ENCODE peak calls at places on chromosome 11, in four cellular contexts. Z, K, W and M are unnamed samples.

GRCh38 chr11:15845261-15845660 is 511.1 kb downstream of the SOX6 start:
- DNase-seq in Z (no peak), K (no peak), W (no peak), M (no peak)

GRCh38 chr11:118996926-118997626 is 862 bp upstream of the CENATAC start:
- DNase-seq in Z (no peak), K (peak), W (no peak), M (peak)

GRCh38 chr11:130042093-130042591 is 27.6 kb upstream of the APLP2 start:
- DNase-seq in Z (peak), K (peak), W (no peak), M (peak)

GRCh38 chr11:116537121-116537520 is 235.7 kb downstream of the BUD13 start:
- DNase-seq in Z (no peak), K (no peak), W (no peak), M (no peak)

GRCh38 chr11:127926721-127927120 is 660.6 kb downstream of the ETS1 start:
- DNase-seq in Z (no peak), K (no peak), W (no peak), M (no peak)

GRCh38 chr11:122192634-122193245 is 76.7 kb upstream of the BLID start:
- DNase-seq in Z (peak), K (peak), W (no peak), M (no peak)

GRCh38 chr11:63945482-63946163 is 6.8 kb downstream of the NAA40 start:
- DNase-seq in Z (peak), K (peak), W (peak), M (peak)

GRCh38 chr11:10387209-10388083 is 67.6 kb upstream of the AMPD3 start:
- DNase-seq in Z (peak), K (peak), W (peak), M (no peak)

GRCh38 chr11:128697645-128698174 is 3.8 kb downstream of the FLI1 start:
- DNase-seq in Z (no peak), K (no peak), W (no peak), M (no peak)

GRCh38 chr11:111814567-111814966 is 48.4 kb upstream of the PPP2R1B start:
- DNase-seq in Z (peak), K (peak), W (no peak), M (no peak)

GRCh38 chr11:35200811-35201341 is 61.9 kb downstream of the CD44 start:
- DNase-seq in Z (no peak), K (no peak), W (no peak), M (no peak)

GRCh38 chr11:92324890-92325289 is 100.3 kb downstream of the FAT3 start:
- DNase-seq in Z (no peak), K (no peak), W (no peak), M (peak)

GRCh38 chr11:113971506-113972195 is 3.3 kb upstream of the HTR3A start:
- DNase-seq in Z (no peak), K (no peak), W (no peak), M (no peak)

GRCh38 chr11:110778351-110778750 is 66.1 kb upstream of the ARHGAP20 start:
- DNase-seq in Z (no peak), K (no peak), W (no peak), M (no peak)

GRCh38 chr11:128840137-128840536 is 27.0 kb downstream of the KCNJ1 start:
- DNase-seq in Z (no peak), K (no peak), W (no peak), M (no peak)

GRCh38 chr11:65953471-65953870 is 8.1 kb upstream of the SART1 start:
- DNase-seq in Z (no peak), K (no peak), W (no peak), M (no peak)

GRCh38 chr11:33040127-33040861 is 922 bp downstream of the TCP11L1 start:
- DNase-seq in Z (peak), K (peak), W (no peak), M (peak)